ENCODE peak calls at places on chromosomes 4 and X, in four cellular contexts. M is lower leg skin, N is prostate gland, R is stomach. F is an unnamed sample.

GRCh38 chrX:65601530-65602281 is 65.7 kb upstream of the MSN start:
- DNase-seq in M (peak), N (peak), R (peak), F (no peak)

GRCh38 chr4:93334003-93334402 is 494.6 kb upstream of the ATOH1 start:
- DNase-seq in M (no peak), N (no peak), R (no peak), F (no peak)

GRCh38 chrX:23332101-23332887 is 2.4 kb upstream of the PTCHD1 start:
- DNase-seq in M (no peak), N (peak), R (no peak), F (no peak)

GRCh38 chr4:38743866-38744265 is 38.9 kb downstream of the TLR10 start:
- DNase-seq in M (no peak), N (no peak), R (no peak), F (no peak)

GRCh38 chr4:125432078-125432477 is 117.3 kb downstream of the FAT4 start:
- DNase-seq in M (no peak), N (no peak), R (no peak), F (no peak)

GRCh38 chr4:22643952-22644351 is 48.8 kb upstream of the GBA3 start:
- DNase-seq in M (no peak), N (no peak), R (no peak), F (no peak)

GRCh38 chr4:95219109-95219508 is 329.7 kb downstream of the UNC5C start:
- DNase-seq in M (no peak), N (no peak), R (no peak), F (no peak)

GRCh38 chr4:30863031-30863430 is 142.9 kb downstream of the PCDH7 start:
- DNase-seq in M (no peak), N (no peak), R (no peak), F (no peak)

GRCh38 chr4:64271601-64272081 is 137.6 kb downstream of the TECRL start:
- DNase-seq in M (no peak), N (no peak), R (no peak), F (peak)

GRCh38 chrX:10576777-10577444 is 43.5 kb downstream of the MID1 start:
- DNase-seq in M (no peak), N (no peak), R (no peak), F (no peak)

GRCh38 chr4:8336412-8337075 is 67.0 kb downstream of the HTRA3 start:
- DNase-seq in M (no peak), N (no peak), R (peak), F (peak)

GRCh38 chr4:8838911-8839431 is 32.7 kb downstream of the HMX1 start:
- DNase-seq in M (no peak), N (no peak), R (no peak), F (no peak)

GRCh38 chr4:123351713-123352112 is 44.9 kb upstream of the SPRY1 start:
- DNase-seq in M (no peak), N (no peak), R (no peak), F (no peak)
- TF ChIP-seq POLR2A in M (no peak), N (no peak), R (no peak), F (no peak)

GRCh38 chrX:38327007-38327774 is at the start of gene RPGR:
- DNase-seq in M (peak), N (peak), R (peak), F (peak)
- TF ChIP-seq POLR2A in M (no peak), N (no peak), R (no peak), F (peak)

GRCh38 chrX:118724775-118725174 is 2.6 kb upstream of the IL13RA1 start:
- DNase-seq in M (no peak), N (no peak), R (no peak), F (peak)

GRCh38 chrX:118726887-118727685 is at the start of gene IL13RA1:
- DNase-seq in M (peak), N (peak), R (peak), F (peak)

GRCh38 chrX:118730500-118731247 is 3.3 kb downstream of the IL13RA1 start:
- DNase-seq in M (no peak), N (no peak), R (no peak), F (no peak)

GRCh38 chrX:118729043-118729652 is 1.7 kb downstream of the IL13RA1 start:
- DNase-seq in M (no peak), N (no peak), R (no peak), F (no peak)

GRCh38 chrX:118727686-118728339 is 407 bp downstream of the IL13RA1 start:
- DNase-seq in M (no peak), N (peak), R (peak), F (no peak)
- TF ChIP-seq POLR2A in M (no peak), N (peak), R (no peak), F (no peak)

DNA sequence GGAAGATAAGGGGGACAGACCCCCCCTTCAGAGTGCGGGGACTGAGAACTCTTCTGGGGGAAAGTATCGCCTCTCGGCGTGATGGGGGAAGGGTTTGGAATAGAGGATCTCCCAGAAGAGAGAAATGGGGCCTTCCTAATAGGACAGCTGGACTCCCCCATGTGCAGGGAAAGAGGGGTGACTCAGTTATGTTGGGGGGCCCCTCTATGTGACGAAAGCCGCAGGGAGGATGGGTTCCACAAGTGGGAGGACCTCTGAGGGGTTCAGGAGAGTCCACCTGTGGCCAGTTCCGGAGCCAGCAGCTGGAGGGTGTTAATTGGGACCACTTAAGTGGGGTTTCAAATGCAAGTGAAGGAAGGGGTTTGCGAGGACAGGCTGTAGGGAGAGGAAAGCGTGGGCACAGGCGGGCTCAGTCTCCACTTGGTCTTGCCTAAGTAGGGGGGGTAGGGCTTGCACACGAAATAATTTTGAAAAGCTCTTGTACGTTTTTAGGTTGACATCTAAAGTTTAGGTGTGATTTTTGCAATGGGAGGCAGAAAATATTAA is 721 bp downstream of the SUV39H1 start:
- DNase-seq in M (no peak), N (no peak), R (no peak), F (peak)
- TF ChIP-seq POLR2A in M (no peak), N (no peak), R (no peak), F (no peak)

GRCh38 chrX:129956765-129957164 is 25.7 kb upstream of the BCORL1 start:
- DNase-seq in M (no peak), N (no peak), R (no peak), F (no peak)

GRCh38 chrX:129955682-129956081 is 26.8 kb upstream of the BCORL1 start:
- DNase-seq in M (no peak), N (no peak), R (no peak), F (no peak)

GRCh38 chrX:129956145-129956544 is 26.3 kb upstream of the BCORL1 start:
- DNase-seq in M (no peak), N (no peak), R (no peak), F (no peak)

GRCh38 chrX:129958814-129959492 is 23.5 kb upstream of the BCORL1 start:
- DNase-seq in M (no peak), N (no peak), R (no peak), F (no peak)

GRCh38 chrX:129957241-129958099 is 25.0 kb upstream of the BCORL1 start:
- DNase-seq in M (no peak), N (no peak), R (peak), F (no peak)
- TF ChIP-seq POLR2A in M (no peak), N (no peak), R (no peak), F (no peak)

GRCh38 chrX:153799326-153799725 is 4.9 kb downstream of the SSR4 start:
- DNase-seq in M (no peak), N (no peak), R (no peak), F (no peak)

GRCh38 chrX:153800746-153801145 is 6.3 kb downstream of the SSR4 start:
- DNase-seq in M (no peak), N (no peak), R (no peak), F (no peak)

GRCh38 chrX:153801646-153802045 is 7.2 kb downstream of the SSR4 start:
- DNase-seq in M (no peak), N (no peak), R (no peak), F (no peak)

GRCh38 chrX:153802513-153803045 is 8.1 kb downstream of the SSR4 start:
- DNase-seq in M (no peak), N (no peak), R (no peak), F (no peak)

GRCh38 chrX:153800177-153800722 is 5.8 kb downstream of the SSR4 start:
- DNase-seq in M (no peak), N (no peak), R (no peak), F (no peak)
- TF ChIP-seq POLR2A in M (no peak), N (no peak), R (no peak), F (no peak)

GRCh38 chr4:88320174-88320779 is 35.9 kb upstream of the PPM1K start:
- DNase-seq in M (no peak), N (no peak), R (no peak), F (no peak)

GRCh38 chr4:88315460-88316017 is 31.2 kb upstream of the PPM1K start:
- DNase-seq in M (no peak), N (no peak), R (no peak), F (no peak)

GRCh38 chr4:88318751-88319350 is 34.5 kb upstream of the PPM1K start:
- DNase-seq in M (no peak), N (peak), R (no peak), F (no peak)

GRCh38 chr4:88320780-88321373 is 36.5 kb upstream of the PPM1K start:
- DNase-seq in M (no peak), N (no peak), R (peak), F (no peak)
- TF ChIP-seq POLR2A in M (no peak), N (no peak), R (no peak), F (no peak)

GRCh38 chr4:156909010-156909409 is 62.6 kb downstream of the PDGFC start:
- DNase-seq in M (no peak), N (no peak), R (no peak), F (no peak)
- TF ChIP-seq POLR2A in M (no peak), N (no peak), R (no peak), F (no peak)

GRCh38 chr4:1869530-1870327 is 1.5 kb upstream of the NSD2 start:
- DNase-seq in M (no peak), N (no peak), R (no peak), F (no peak)

GRCh38 chr4:1870328-1870577 is 940 bp upstream of the NSD2 start:
- DNase-seq in M (peak), N (peak), R (peak), F (peak)

GRCh38 chr4:1871471-1872021 is 353 bp downstream of the NSD2 start:
- DNase-seq in M (no peak), N (no peak), R (no peak), F (no peak)

GRCh38 chr4:1868912-1869311 is 2.3 kb upstream of the NSD2 start:
- DNase-seq in M (no peak), N (no peak), R (no peak), F (no peak)

GRCh38 chr4:1870578-1871443 is at the start of gene NSD2:
- DNase-seq in M (peak), N (peak), R (peak), F (peak)
- TF ChIP-seq POLR2A in M (no peak), N (peak), R (no peak), F (peak)